ENCODE peak calls at places on chromosomes 6 and 20, in four cellular contexts. One of them, this sample, is unnamed.

GRCh38 chr6:29722773-29723665 is at the start of gene HLA-F:
- DNase-seq in fibroblast of the aortic adventitia: peak; percentile 86
- DNase-seq in right atrium auricular region: peak; percentile 95
- DNase-seq in heart left ventricle: peak; percentile 89
- DNase-seq in this sample: peak; percentile 82

GRCh38 chr6:142848969-142849368 is 96.0 kb downstream of the HIVEP2 start:
- DNase-seq in heart left ventricle: no peak
- DNase-seq in fibroblast of the aortic adventitia: no peak
- DNase-seq in right atrium auricular region: no peak
- DNase-seq in this sample: no peak

GRCh38 chr20:24786646-24787045 is 162.4 kb upstream of the CST7 start:
- DNase-seq in fibroblast of the aortic adventitia: no peak
- DNase-seq in heart left ventricle: no peak
- DNase-seq in right atrium auricular region: no peak
- DNase-seq in this sample: no peak

GRCh38 chr6:14361956-14362587 is 244.5 kb downstream of the CD83 start:
- DNase-seq in fibroblast of the aortic adventitia: no peak
- DNase-seq in right atrium auricular region: no peak
- DNase-seq in heart left ventricle: peak; percentile 36
- DNase-seq in this sample: no peak

GRCh38 chr6:43263314-43264178 is 20.3 kb downstream of the TTBK1 start:
- DNase-seq in right atrium auricular region: peak; percentile 78
- DNase-seq in heart left ventricle: peak; percentile 78
- DNase-seq in fibroblast of the aortic adventitia: peak; percentile 66
- DNase-seq in this sample: peak; percentile 75

GRCh38 chr6:53960311-53960710 is 150.9 kb upstream of the MLIP start:
- DNase-seq in heart left ventricle: no peak
- DNase-seq in fibroblast of the aortic adventitia: no peak
- DNase-seq in right atrium auricular region: no peak
- DNase-seq in this sample: no peak

GRCh38 chr20:5513975-5514516 is 197.3 kb upstream of the PROKR2 start:
- DNase-seq in heart left ventricle: no peak
- DNase-seq in right atrium auricular region: no peak
- DNase-seq in fibroblast of the aortic adventitia: no peak
- DNase-seq in this sample: no peak

GRCh38 chr6:33018904-33019303 is 9.5 kb upstream of the HLA-DOA start:
- DNase-seq in fibroblast of the aortic adventitia: peak; percentile 62
- DNase-seq in right atrium auricular region: peak; percentile 91
- DNase-seq in heart left ventricle: peak; percentile 82
- DNase-seq in this sample: peak; percentile 19

GRCh38 chr20:37899105-37900045 is 3.6 kb upstream of the VSTM2L start:
- DNase-seq in fibroblast of the aortic adventitia: no peak
- DNase-seq in heart left ventricle: no peak
- DNase-seq in right atrium auricular region: no peak
- DNase-seq in this sample: no peak

GRCh38 chr20:37898301-37899104 is 4.4 kb upstream of the VSTM2L start:
- DNase-seq in right atrium auricular region: no peak
- DNase-seq in heart left ventricle: no peak
- DNase-seq in fibroblast of the aortic adventitia: peak; percentile 47
- DNase-seq in this sample: no peak

GRCh38 chr20:37894454-37894853 is 8.5 kb upstream of the VSTM2L start:
- DNase-seq in right atrium auricular region: no peak
- DNase-seq in fibroblast of the aortic adventitia: no peak
- DNase-seq in heart left ventricle: no peak
- DNase-seq in this sample: no peak

GRCh38 chr20:37893566-37894241 is 9.2 kb upstream of the VSTM2L start:
- DNase-seq in right atrium auricular region: no peak
- DNase-seq in fibroblast of the aortic adventitia: no peak
- DNase-seq in heart left ventricle: no peak
- DNase-seq in this sample: no peak

GRCh38 chr20:37897008-37897548 is 5.8 kb upstream of the VSTM2L start:
- DNase-seq in right atrium auricular region: no peak
- DNase-seq in fibroblast of the aortic adventitia: peak; percentile 31
- DNase-seq in heart left ventricle: no peak
- DNase-seq in this sample: peak; percentile 33
- TF ChIP-seq CTCF in right atrium auricular region: no peak
- TF ChIP-seq CTCF in fibroblast of the aortic adventitia: peak; percentile 27
- TF ChIP-seq CTCF in heart left ventricle: peak; percentile 35
- TF ChIP-seq CTCF in this sample: peak; percentile 40

DNA sequence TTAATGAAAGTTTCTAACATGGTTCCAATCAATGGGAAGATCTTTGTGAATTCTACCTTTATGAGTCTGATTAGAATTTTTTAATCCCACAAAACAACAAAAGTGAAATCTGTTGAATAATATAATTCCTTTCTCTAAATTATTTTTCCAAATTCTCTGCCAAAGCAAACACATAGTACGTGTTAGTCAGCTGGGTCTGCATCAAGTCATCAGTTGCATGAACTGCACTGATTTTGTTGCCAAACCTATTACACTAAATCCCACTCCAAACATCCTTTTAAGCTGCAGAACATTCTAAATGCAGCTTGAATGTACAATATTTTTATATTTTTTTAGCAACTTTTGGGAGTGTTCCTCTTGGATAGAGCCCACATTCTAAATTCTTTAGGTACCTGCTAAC is 199.0 kb upstream of the HSF2 start:
- DNase-seq in fibroblast of the aortic adventitia: peak; percentile 64
- DNase-seq in right atrium auricular region: no peak
- DNase-seq in heart left ventricle: no peak
- DNase-seq in this sample: no peak
- H3K4me3 ChIP-seq in fibroblast of the aortic adventitia: no peak overlapping the region
- H3K4me3 ChIP-seq in right atrium auricular region: no peak overlapping the region
- H3K4me3 ChIP-seq in heart left ventricle: no peak overlapping the region
- H3K4me3 ChIP-seq in this sample: no peak overlapping the region

DNA sequence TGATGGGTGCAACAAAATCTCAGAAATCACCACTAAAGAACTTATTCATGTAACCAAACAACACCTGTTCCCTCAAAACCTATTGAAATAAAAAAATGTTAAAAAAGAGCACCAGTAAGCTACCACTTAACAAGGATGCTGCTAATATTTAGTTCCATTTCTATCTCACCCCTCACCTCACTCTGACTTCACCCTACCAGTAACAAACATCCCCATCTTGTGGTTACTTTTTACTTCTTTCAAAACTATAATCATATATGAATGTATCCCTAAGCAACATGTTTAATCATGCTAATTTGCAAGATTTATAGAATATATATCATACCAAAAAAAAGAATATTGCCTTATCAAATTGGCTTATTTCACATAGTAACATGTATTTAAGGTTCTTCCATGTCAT is 27.4 kb upstream of the SLC24A3 start:
- DNase-seq in heart left ventricle: no peak
- DNase-seq in fibroblast of the aortic adventitia: no peak
- DNase-seq in right atrium auricular region: no peak
- DNase-seq in this sample: no peak
- TF ChIP-seq CTCF in heart left ventricle: no peak
- TF ChIP-seq CTCF in fibroblast of the aortic adventitia: no peak
- TF ChIP-seq CTCF in right atrium auricular region: no peak
- TF ChIP-seq CTCF in this sample: no peak

GRCh38 chr6:111871207-111871606 is 2.0 kb downstream of the FYN start:
- DNase-seq in fibroblast of the aortic adventitia: peak; percentile 34
- DNase-seq in heart left ventricle: no peak
- DNase-seq in right atrium auricular region: no peak
- DNase-seq in this sample: peak; percentile 19

GRCh38 chr6:111870751-111871064 is 2.5 kb downstream of the FYN start:
- DNase-seq in fibroblast of the aortic adventitia: no peak
- DNase-seq in right atrium auricular region: no peak
- DNase-seq in heart left ventricle: no peak
- DNase-seq in this sample: no peak

GRCh38 chr6:111871725-111872520 is 1.3 kb downstream of the FYN start:
- DNase-seq in heart left ventricle: peak; percentile 54
- DNase-seq in right atrium auricular region: no peak
- DNase-seq in fibroblast of the aortic adventitia: peak; percentile 51
- DNase-seq in this sample: peak; percentile 49

GRCh38 chr6:111872521-111873177 is 603 bp downstream of the FYN start:
- DNase-seq in right atrium auricular region: no peak
- DNase-seq in fibroblast of the aortic adventitia: peak; percentile 55
- DNase-seq in heart left ventricle: peak; percentile 56
- DNase-seq in this sample: peak; percentile 64

DNA sequence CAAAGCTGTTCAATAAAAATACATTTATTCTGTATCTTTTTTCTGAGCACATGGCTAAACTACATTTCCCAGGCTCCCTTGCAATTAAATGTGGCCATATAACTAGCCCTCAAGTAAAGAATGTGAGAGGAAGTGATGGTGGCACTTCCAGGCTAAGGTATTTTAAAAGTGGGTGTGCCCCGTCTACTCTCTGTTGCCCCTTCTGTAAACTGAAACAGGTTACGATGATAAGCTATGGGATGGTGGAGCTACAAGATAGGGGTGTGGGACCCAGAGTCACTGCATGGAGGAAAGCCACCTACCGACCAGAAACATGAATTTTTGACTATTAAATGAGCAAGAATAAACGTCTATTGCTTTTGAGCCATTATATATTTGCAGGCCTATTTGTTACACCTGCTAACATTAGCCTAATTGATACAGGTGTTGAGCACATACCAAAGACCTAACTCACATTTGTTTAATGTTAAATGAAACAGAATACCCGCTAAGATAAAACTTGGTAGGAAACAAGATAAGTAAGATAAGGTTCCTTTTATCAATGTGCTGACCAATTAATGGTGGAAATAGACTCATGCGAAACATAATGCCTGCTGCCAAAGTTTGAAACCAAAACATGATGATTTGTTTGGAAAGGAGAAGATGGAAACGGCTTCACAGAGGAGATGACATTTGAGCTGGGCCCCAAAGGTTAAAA is 3.0 kb downstream of the FYN start:
- DNase-seq in fibroblast of the aortic adventitia: no peak
- DNase-seq in right atrium auricular region: no peak
- DNase-seq in heart left ventricle: no peak
- DNase-seq in this sample: no peak
- H3K4me3 ChIP-seq in fibroblast of the aortic adventitia: peak overlapping the region; percentile 36
- H3K4me3 ChIP-seq in right atrium auricular region: no peak overlapping the region
- H3K4me3 ChIP-seq in heart left ventricle: no peak overlapping the region
- H3K4me3 ChIP-seq in this sample: no peak overlapping the region

DNA sequence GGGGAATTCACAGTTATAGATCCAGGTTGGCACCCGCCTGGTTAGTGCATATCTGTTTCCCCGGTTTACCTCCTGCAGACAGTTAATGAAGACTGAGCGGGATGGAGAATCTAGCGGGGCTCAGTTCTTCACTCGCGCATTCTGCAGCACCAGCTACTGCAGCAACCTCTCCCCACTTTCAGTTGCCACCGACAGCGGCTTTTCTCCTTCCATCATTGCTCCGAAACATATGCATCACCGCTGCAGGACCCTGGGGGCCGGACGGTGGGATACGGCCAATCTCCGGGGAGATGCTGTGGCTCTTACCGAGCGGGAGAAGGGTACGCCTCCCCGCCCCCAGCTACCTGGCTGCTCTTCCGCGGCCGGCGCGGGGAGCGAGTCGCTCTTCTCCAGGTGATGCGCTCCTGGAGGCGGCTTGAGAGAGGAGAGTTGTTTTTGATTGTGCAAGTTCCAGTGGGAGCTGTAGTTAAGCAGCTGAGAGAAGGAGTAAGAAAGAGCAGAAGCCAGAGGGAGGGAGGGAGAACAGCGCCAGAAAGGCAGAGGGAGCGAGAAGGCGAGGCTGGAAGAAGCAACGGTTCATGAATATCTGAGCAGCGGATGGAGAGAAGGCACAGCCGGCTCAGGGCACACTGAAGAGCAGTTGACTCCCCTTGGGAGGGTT is at the start of gene SGK1:
- DNase-seq in fibroblast of the aortic adventitia: peak; percentile 62
- DNase-seq in heart left ventricle: no peak
- DNase-seq in right atrium auricular region: no peak
- DNase-seq in this sample: peak; percentile 72
- TF ChIP-seq CTCF in fibroblast of the aortic adventitia: no peak
- TF ChIP-seq CTCF in heart left ventricle: no peak
- TF ChIP-seq CTCF in right atrium auricular region: no peak
- TF ChIP-seq CTCF in this sample: no peak

GRCh38 chr20:51497542-51498467 is 44.7 kb downstream of the NFATC2 start:
- DNase-seq in right atrium auricular region: no peak
- DNase-seq in fibroblast of the aortic adventitia: peak; percentile 26
- DNase-seq in heart left ventricle: peak; percentile 43
- DNase-seq in this sample: peak; percentile 23
- H3K4me3 ChIP-seq in right atrium auricular region: no peak overlapping the region
- H3K4me3 ChIP-seq in fibroblast of the aortic adventitia: no peak overlapping the region
- H3K4me3 ChIP-seq in heart left ventricle: no peak overlapping the region
- H3K4me3 ChIP-seq in this sample: no peak overlapping the region

GRCh38 chr6:119283979-119284545 is 65.5 kb downstream of the MAN1A1 start:
- DNase-seq in fibroblast of the aortic adventitia: no peak
- DNase-seq in right atrium auricular region: no peak
- DNase-seq in heart left ventricle: no peak
- DNase-seq in this sample: no peak

GRCh38 chr6:119283214-119283613 is 66.3 kb downstream of the MAN1A1 start:
- DNase-seq in right atrium auricular region: no peak
- DNase-seq in fibroblast of the aortic adventitia: no peak
- DNase-seq in heart left ventricle: no peak
- DNase-seq in this sample: no peak

GRCh38 chr6:119285908-119286625 is 63.5 kb downstream of the MAN1A1 start:
- DNase-seq in fibroblast of the aortic adventitia: peak; percentile 66
- DNase-seq in right atrium auricular region: no peak
- DNase-seq in heart left ventricle: no peak
- DNase-seq in this sample: peak; percentile 33

GRCh38 chr6:119280586-119281163 is 68.9 kb downstream of the MAN1A1 start:
- DNase-seq in fibroblast of the aortic adventitia: no peak
- DNase-seq in heart left ventricle: no peak
- DNase-seq in right atrium auricular region: no peak
- DNase-seq in this sample: no peak

GRCh38 chr6:119284861-119285521 is 64.6 kb downstream of the MAN1A1 start:
- DNase-seq in heart left ventricle: no peak
- DNase-seq in right atrium auricular region: no peak
- DNase-seq in fibroblast of the aortic adventitia: no peak
- DNase-seq in this sample: no peak
- TF ChIP-seq CTCF in heart left ventricle: no peak
- TF ChIP-seq CTCF in right atrium auricular region: no peak
- TF ChIP-seq CTCF in fibroblast of the aortic adventitia: peak; percentile 11
- TF ChIP-seq CTCF in this sample: peak; percentile 18

GRCh38 chr20:46215913-46216707 is 92.2 kb downstream of the CDH22 start:
- DNase-seq in fibroblast of the aortic adventitia: peak; percentile 5
- DNase-seq in right atrium auricular region: peak; percentile 65
- DNase-seq in heart left ventricle: peak; percentile 34
- DNase-seq in this sample: peak; percentile 16
- H3K4me3 ChIP-seq in fibroblast of the aortic adventitia: no peak overlapping the region
- H3K4me3 ChIP-seq in right atrium auricular region: no peak overlapping the region
- H3K4me3 ChIP-seq in heart left ventricle: no peak overlapping the region
- H3K4me3 ChIP-seq in this sample: no peak overlapping the region

This sample was measured in fibroblast of pulmonary artery.